ENCODE peak calls at places on chromosomes 12 and 14, in six cellular contexts. L, W, A, H, P and R are unnamed samples.

GRCh38 chr12:132558861-132559623 is 51.3 kb downstream of the LRCOL1 start:
- DNase-seq in H (peak; percentile 49), P (no peak), W (no peak), A (no peak), L (no peak), R (peak; percentile 36)

GRCh38 chr14:73802431-73803188 is 49.0 kb upstream of the PTGR2 start:
- DNase-seq in W (no peak), P (no peak), A (peak; percentile 9), L (no peak), H (no peak), R (no peak)

GRCh38 chr12:123043536-123044001 is 63.1 kb downstream of the ARL6IP4 start:
- DNase-seq in W (peak; percentile 95), H (peak; percentile 83), L (peak; percentile 68), P (peak; percentile 83), A (peak; percentile 91), R (peak; percentile 71)

GRCh38 chr12:124087251-124088141 is 114.5 kb downstream of the ZNF664 start:
- DNase-seq in L (no peak), P (no peak), H (no peak), W (no peak), A (no peak), R (peak; percentile 12)

GRCh38 chr12:46701356-46701755 is 124.4 kb downstream of the SLC38A4 start:
- DNase-seq in P (no peak), W (no peak), A (no peak), H (no peak), L (peak; percentile 23), R (peak; percentile 8)

GRCh38 chr14:101972126-101972785 is 7.9 kb downstream of the DYNC1H1 start:
- DNase-seq in W (peak; percentile 95), A (peak; percentile 86), P (no peak), H (peak; percentile 98), L (peak; percentile 40), R (no peak)

GRCh38 chr12:111034911-111035577 is 114.7 kb upstream of the MYL2 start:
- DNase-seq in A (no peak), H (no peak), P (peak; percentile 63), W (no peak), L (peak; percentile 64), R (peak; percentile 47)

GRCh38 chr12:120814203-120814902 is 88.7 kb downstream of the ACADS start:
- DNase-seq in A (no peak), L (no peak), H (no peak), W (no peak), P (no peak), R (no peak)

GRCh38 chr12:111408686-111409402 is 3.1 kb downstream of the SH2B3 start:
- DNase-seq in P (no peak), L (no peak), A (no peak), W (no peak), H (no peak), R (no peak)

GRCh38 chr12:31119531-31120211 is 46.0 kb downstream of the DDX11 start:
- DNase-seq in W (no peak), L (peak; percentile 23), P (no peak), A (no peak), H (no peak), R (no peak)

GRCh38 chr14:23577004-23577681 is 1.4 kb downstream of the JPH4 start:
- DNase-seq in A (no peak), L (peak; percentile 44), H (no peak), P (peak; percentile 52), W (peak; percentile 63), R (peak; percentile 71)

GRCh38 chr14:74649673-74650072 is 37.6 kb upstream of the LTBP2 start:
- DNase-seq in W (no peak), P (no peak), L (no peak), H (no peak), A (no peak), R (no peak)

GRCh38 chr12:29427964-29428363 is 47.0 kb upstream of the ERGIC2 start:
- DNase-seq in H (no peak), W (no peak), A (no peak), P (no peak), L (peak; percentile 33), R (no peak)

GRCh38 chr12:96578526-96579125 is 89.2 kb downstream of the CFAP54 start:
- DNase-seq in L (peak; percentile 52), A (peak; percentile 20), W (no peak), H (peak; percentile 12), P (peak; percentile 66), R (peak; percentile 2)

GRCh38 chr12:12560587-12561304 is 1.9 kb downstream of the DUSP16 start:
- DNase-seq in A (peak; percentile 39), W (peak; percentile 81), H (peak; percentile 66), L (no peak), P (peak; percentile 41), R (no peak)

GRCh38 chr12:26750531-26751171 is 82.3 kb downstream of the ITPR2 start:
- DNase-seq in A (no peak), L (no peak), P (no peak), H (no peak), W (no peak), R (no peak)

GRCh38 chr14:29348504-29348903 is 579.1 kb downstream of the PRKD1 start:
- DNase-seq in H (no peak), W (no peak), L (no peak), P (no peak), A (no peak), R (no peak)

GRCh38 chr12:14065094-14065493 is 83.7 kb upstream of the GRIN2B start:
- DNase-seq in H (no peak), P (no peak), W (no peak), L (no peak), A (no peak), R (no peak)

GRCh38 chr12:48787791-48788521 is 933 bp downstream of the ADCY6 start:
- DNase-seq in H (no peak), L (no peak), W (no peak), A (no peak), P (no peak), R (no peak)

GRCh38 chr12:104801427-104801826 is 156.7 kb downstream of the SLC41A2 start:
- DNase-seq in L (no peak), P (no peak), W (no peak), H (no peak), A (no peak), R (no peak)

GRCh38 chr14:23186913-23187654 is 3.6 kb upstream of the SLC7A8 start:
- DNase-seq in H (no peak), A (peak; percentile 34), P (peak; percentile 66), L (peak; percentile 53), W (no peak), R (peak; percentile 23)

GRCh38 chr14:68704736-68705720 is 87.8 kb downstream of the ZFP36L1 start:
- DNase-seq in L (no peak), H (no peak), P (no peak), W (peak; percentile 67), A (no peak), R (no peak)

GRCh38 chr12:26091837-26092236 is 33.0 kb downstream of the BHLHE41 start:
- DNase-seq in A (no peak), L (peak; percentile 15), H (no peak), W (no peak), P (peak; percentile 32), R (no peak)

GRCh38 chr12:2172040-2172439 is 119.3 kb downstream of the CACNA1C start:
- DNase-seq in H (no peak), P (peak; percentile 41), A (no peak), L (no peak), W (no peak), R (no peak)

GRCh38 chr12:46523863-46524770 is 151.5 kb upstream of the SLC38A2 start:
- DNase-seq in L (no peak), W (no peak), A (no peak), H (peak; percentile 93), P (no peak), R (no peak)

GRCh38 chr14:44418856-44419255 is 88.2 kb downstream of the FSCB start:
- DNase-seq in A (no peak), P (no peak), L (no peak), W (no peak), H (no peak), R (no peak)

GRCh38 chr14:89025581-89026236 is 201.3 kb downstream of the TTC8 start:
- DNase-seq in W (no peak), L (no peak), A (no peak), H (no peak), P (no peak), R (no peak)

GRCh38 chr12:6376079-6376941 is 947 bp upstream of the SCNN1A start:
- DNase-seq in P (peak; percentile 53), A (peak; percentile 74), L (peak; percentile 87), H (peak; percentile 31), W (peak; percentile 85), R (peak; percentile 47)

GRCh38 chr12:52242442-52243263 is 9.6 kb downstream of the KRT7 start:
- DNase-seq in A (no peak), H (no peak), L (no peak), W (peak; percentile 18), P (no peak), R (no peak)

GRCh38 chr12:69688496-69689427 is 10.3 kb downstream of the BEST3 start:
- DNase-seq in P (peak; percentile 46), H (peak; percentile 94), L (peak; percentile 79), A (peak; percentile 85), W (no peak), R (peak; percentile 32)

GRCh38 chr14:91243098-91243483 is 1.4 kb downstream of the GPR68 start:
- DNase-seq in A (no peak), L (no peak), P (no peak), H (no peak), W (no peak), R (no peak)

GRCh38 chr12:106758349-106758951 is 16.0 kb upstream of the RIC8B start:
- DNase-seq in L (no peak), A (no peak), H (no peak), P (no peak), W (no peak), R (no peak)

GRCh38 chr14:22973217-22974032 is 8.9 kb downstream of the AJUBA start:
- DNase-seq in W (no peak), L (peak; percentile 50), P (peak; percentile 64), H (no peak), A (peak; percentile 62), R (peak; percentile 49)